ENCODE peak calls at places on chromosomes 6 and 20, in eight cellular contexts. K, M, U, I, E, H, R and B are unnamed samples. For H3K4me1 and H3K36me3, the result is how much of the 10 kb centered on the place peaks cover.

GRCh38 chr6:117309613-117310012 is 44.3 kb downstream of the VGLL2 start:
- DNase-seq in M (no peak), I (no peak), H (no peak), U (no peak), K (no peak), E (no peak), R (no peak), B (no peak)

GRCh38 chr6:130018292-130018829 is at the start of gene L3MBTL3:
- DNase-seq in R (peak), U (peak), E (peak), K (peak), M (peak), H (peak), I (peak), B (peak)

GRCh38 chr20:24547967-24548366 is 78.5 kb downstream of the SYNDIG1 start:
- DNase-seq in H (no peak), I (no peak), K (no peak), R (no peak), E (no peak), U (no peak), M (no peak), B (no peak)

GRCh38 chr20:51758978-51759544 is 9.1 kb downstream of the ATP9A start:
- DNase-seq in R (no peak), K (no peak), E (no peak), H (no peak), M (no peak), I (no peak), U (peak), B (no peak)

GRCh38 chr6:16729183-16729696 is 32.0 kb downstream of the ATXN1 start:
- DNase-seq in K (no peak), U (no peak), E (no peak), R (peak), H (no peak), M (peak), I (no peak), B (no peak)

GRCh38 chr20:610130-611046 is at the start of gene TCF15:
- DNase-seq in K (no peak), H (no peak), M (no peak), I (no peak), U (no peak), E (peak), R (no peak), B (no peak)

GRCh38 chr6:108627692-108628565 is 67.2 kb downstream of the FOXO3 start:
- DNase-seq in R (peak), E (no peak), M (peak), U (no peak), K (no peak), H (no peak), I (no peak), B (no peak)

GRCh38 chr6:112636650-112637260 is 289.6 kb downstream of the RFPL4B start:
- DNase-seq in I (no peak), K (no peak), M (peak), R (peak), H (no peak), U (no peak), E (no peak), B (no peak)

GRCh38 chr6:34056301-34056700 is 89.6 kb downstream of the GRM4 start:
- DNase-seq in I (peak), R (no peak), K (peak), M (peak), U (peak), E (peak), H (peak), B (no peak)

GRCh38 chr6:144141470-144141869 is 8.8 kb upstream of the STX11 start:
- DNase-seq in H (no peak), K (no peak), R (no peak), E (no peak), M (no peak), I (no peak), U (no peak), B (no peak)

GRCh38 chr20:57783956-57784837 is 74.4 kb upstream of the PMEPA1 start:
- DNase-seq in K (no peak), E (no peak), M (no peak), I (no peak), R (no peak), H (no peak), U (no peak), B (peak)

GRCh38 chr20:24160563-24161355 is 172.2 kb upstream of the GGTLC1 start:
- DNase-seq in U (peak), H (peak), R (peak), K (no peak), M (peak), I (peak), E (no peak), B (no peak)

GRCh38 chr20:64222851-64223525 is 32.6 kb upstream of the PCMTD2 start:
- DNase-seq in H (no peak), U (no peak), K (peak), E (no peak), I (no peak), M (no peak), R (peak), B (no peak)

GRCh38 chr20:57661201-57662027 is 41.2 kb upstream of the ZBP1 start:
- DNase-seq in R (no peak), K (peak), H (peak), U (no peak), I (no peak), E (peak), M (no peak), B (peak)

GRCh38 chr6:116057766-116058165 is 2.9 kb downstream of the FRK start:
- DNase-seq in H (no peak), K (no peak), I (no peak), U (no peak), R (no peak), M (no peak), E (no peak), B (no peak)

GRCh38 chr20:3865152-3865886 is 18.7 kb downstream of the MAVS start:
- DNase-seq in M (no peak), E (no peak), H (no peak), K (no peak), R (no peak), U (no peak), I (no peak), B (no peak)

GRCh38 chr20:50283370-50283769 is 92.7 kb downstream of the CEBPB start:
- DNase-seq in M (no peak), R (no peak), I (no peak), H (no peak), E (no peak), U (no peak), K (peak), B (no peak)

GRCh38 chr20:59144179-59144830 is 19.3 kb upstream of the ZNF831 start:
- DNase-seq in R (no peak), U (no peak), H (no peak), M (no peak), I (no peak), K (no peak), E (no peak), B (no peak)

GRCh38 chr20:63686492-63687321 is 9.7 kb upstream of the TNFRSF6B start:
- DNase-seq in U (no peak), H (peak), E (peak), I (no peak), R (peak), M (peak), K (peak), B (peak)

GRCh38 chr20:34111057-34111711 is 859 bp downstream of the EIF2S2 start:
- DNase-seq in M (peak), E (no peak), R (peak), U (no peak), H (peak), K (no peak), I (peak), B (no peak)

GRCh38 chr6:14224359-14225103 is 107.0 kb downstream of the CD83 start:
- DNase-seq in R (no peak), U (no peak), H (no peak), K (no peak), I (no peak), E (no peak), M (no peak), B (no peak)

GRCh38 chr6:100171533-100172321 is 177.7 kb upstream of the MCHR2 start:
- DNase-seq in M (no peak), H (no peak), E (no peak), K (no peak), I (no peak), U (no peak), R (peak), B (no peak)

GRCh38 chr6:4727671-4728435 is 48.4 kb upstream of the CDYL start:
- DNase-seq in H (peak), U (no peak), K (no peak), R (peak), E (no peak), M (no peak), I (peak), B (no peak)

GRCh38 chr20:6502999-6503398 is 264.5 kb upstream of the BMP2 start:
- DNase-seq in H (no peak), K (no peak), U (no peak), E (no peak), I (no peak), M (no peak), R (no peak), B (no peak)

GRCh38 chr6:79030023-79030422 is 48.0 kb downstream of the PHIP start:
- DNase-seq in E (no peak), K (no peak), M (no peak), U (no peak), H (no peak), I (no peak), R (no peak), B (no peak)

GRCh38 chr6:45483501-45483900 is 105.8 kb upstream of the SUPT3H start:
- DNase-seq in E (no peak), R (peak), K (no peak), I (no peak), U (no peak), M (peak), H (no peak), B (no peak)

GRCh38 chr6:121157913-121158312 is 176.4 kb downstream of the TBC1D32 start:
- DNase-seq in E (no peak), R (peak), I (no peak), M (peak), H (no peak), K (no peak), U (no peak), B (no peak)

GRCh38 chr20:219290-220115 is 7.6 kb upstream of the DEFB129 start:
- DNase-seq in R (no peak), E (no peak), M (peak), U (no peak), I (no peak), K (no peak), H (no peak), B (no peak)

GRCh38 chr6:21996425-21997207 is 300.2 kb downstream of the PRL start:
- DNase-seq in E (no peak), H (no peak), R (peak), U (no peak), K (no peak), M (no peak), I (no peak), B (no peak)

GRCh38 chr6:1872649-1873131 is 263.0 kb downstream of the FOXC1 start:
- DNase-seq in R (peak), M (peak), E (no peak), U (no peak), I (no peak), K (no peak), H (no peak), B (no peak)

GRCh38 chr6:35064508-35065440 is 76.4 kb downstream of the TCP11 start:
- DNase-seq in U (no peak), R (no peak), I (no peak), K (no peak), E (no peak), H (no peak), M (no peak), B (no peak)

GRCh38 chr20:23668477-23668951 is 20.3 kb downstream of the CST4 start:
- DNase-seq in K (no peak), H (peak), R (peak), M (peak), U (peak), I (peak), E (no peak), B (no peak)

GRCh38 chr6:163711615-163712568 is 297.4 kb downstream of the QKI start:
- DNase-seq in U (no peak), I (no peak), E (peak), R (no peak), K (no peak), M (no peak), H (peak), B (peak)

GRCh38 chr20:52824494-52825216 is 147.5 kb upstream of the TSHZ2 start:
- DNase-seq in R (no peak), H (no peak), M (no peak), U (no peak), E (no peak), I (peak), K (no peak), B (no peak)

GRCh38 chr6:14658909-14659561 is 541.5 kb downstream of the CD83 start:
- DNase-seq in M (peak), E (no peak), K (no peak), H (no peak), I (no peak), R (no peak), U (no peak), B (no peak)

GRCh38 chr20:38714308-38714707 is 10.0 kb upstream of the SLC32A1 start:
- DNase-seq in M (no peak), H (no peak), I (no peak), R (no peak), E (no peak), U (no peak), K (no peak), B (no peak)

GRCh38 chr6:135250751-135251356 is 69.7 kb downstream of the MYB start:
- DNase-seq in U (no peak), M (no peak), H (peak), I (no peak), E (no peak), R (no peak), K (no peak), B (no peak)

GRCh38 chr20:12575352-12576095 is 433.2 kb upstream of the SPTLC3 start:
- DNase-seq in U (peak), H (peak), I (no peak), M (no peak), E (peak), R (no peak), K (no peak), B (no peak)

GRCh38 chr6:157763129-157763893 is 59.7 kb upstream of the SNX9 start:
- DNase-seq in U (peak), H (peak), E (no peak), R (peak), M (peak), K (peak), I (peak), B (peak)

GRCh38 chr6:157761331-157761921 is 61.6 kb upstream of the SNX9 start:
- DNase-seq in M (peak), E (no peak), U (no peak), R (peak), K (no peak), H (no peak), I (no peak), B (no peak)

GRCh38 chr6:157761926-157762325 is 61.1 kb upstream of the SNX9 start:
- DNase-seq in E (no peak), K (no peak), I (no peak), H (no peak), M (no peak), R (no peak), U (no peak), B (no peak)

GRCh38 chr6:157763894-157764345 is 59.1 kb upstream of the SNX9 start:
- DNase-seq in U (no peak), I (peak), H (no peak), R (no peak), K (no peak), E (no peak), M (no peak), B (no peak)

DNA sequence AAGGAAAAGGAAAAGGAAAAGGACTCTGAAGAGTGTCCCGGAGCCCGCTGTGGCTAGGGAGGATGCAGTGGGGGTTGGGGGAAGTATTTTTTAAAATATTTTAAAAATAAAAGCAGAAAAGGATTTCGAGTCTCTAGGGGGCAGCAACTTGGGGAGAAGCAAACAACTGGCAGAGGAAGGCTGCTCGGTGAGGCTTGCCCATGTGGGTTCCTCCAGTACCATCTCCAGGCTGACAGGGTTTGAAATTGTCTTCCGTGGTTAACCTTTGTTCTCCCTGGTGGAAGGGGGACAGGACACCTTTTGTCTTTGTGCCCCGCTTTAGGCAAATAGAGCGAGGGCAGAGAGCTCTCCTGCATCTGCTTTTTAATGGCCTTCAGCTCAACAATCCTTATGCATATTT is 60.4 kb upstream of the SNX9 start:
- DNase-seq in R (no peak), I (no peak), E (no peak), H (no peak), K (no peak), M (no peak), U (no peak), B (no peak)
- TF ChIP-seq CTCF in R (no peak), I (no peak), E (peak), H (no peak), K (no peak), M (peak), U (no peak), B (no peak)

DNA sequence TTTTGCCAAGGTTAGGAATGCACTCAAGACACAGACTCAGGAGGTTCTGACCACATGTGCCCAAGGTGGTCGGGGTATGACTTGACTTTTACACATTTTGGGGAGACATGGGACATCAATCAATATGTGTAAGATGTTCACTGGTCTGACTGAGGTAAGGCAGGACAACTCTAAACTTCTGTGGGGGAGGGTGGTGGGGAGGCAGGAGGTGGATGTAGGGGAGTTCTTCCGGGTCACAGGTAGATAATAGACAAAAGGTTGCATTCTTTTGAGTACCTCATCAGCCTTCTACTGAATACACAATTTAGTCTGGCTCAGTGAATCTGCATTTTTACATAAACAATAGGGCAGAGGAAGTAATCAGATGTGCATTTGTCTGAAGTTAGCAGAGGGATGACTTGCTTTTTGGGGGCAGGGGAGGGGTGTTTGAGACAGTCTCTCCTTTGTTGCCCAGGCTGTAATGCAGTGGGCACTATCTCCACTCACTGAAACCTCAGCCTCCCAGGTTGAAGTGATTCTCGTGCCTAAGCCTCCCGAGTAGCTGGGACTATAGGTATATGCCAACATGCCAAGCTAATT is 10.9 kb downstream of the ECHDC1 start:
- DNase-seq in M (no peak), K (no peak), E (no peak), U (no peak), I (no peak), H (no peak), R (no peak), B (no peak)
- H3K4me1 ChIP-seq in M (under half), K (under half), E (under half), U (under half), I (under half), H (under half), R (under half), B (under half)

DNA sequence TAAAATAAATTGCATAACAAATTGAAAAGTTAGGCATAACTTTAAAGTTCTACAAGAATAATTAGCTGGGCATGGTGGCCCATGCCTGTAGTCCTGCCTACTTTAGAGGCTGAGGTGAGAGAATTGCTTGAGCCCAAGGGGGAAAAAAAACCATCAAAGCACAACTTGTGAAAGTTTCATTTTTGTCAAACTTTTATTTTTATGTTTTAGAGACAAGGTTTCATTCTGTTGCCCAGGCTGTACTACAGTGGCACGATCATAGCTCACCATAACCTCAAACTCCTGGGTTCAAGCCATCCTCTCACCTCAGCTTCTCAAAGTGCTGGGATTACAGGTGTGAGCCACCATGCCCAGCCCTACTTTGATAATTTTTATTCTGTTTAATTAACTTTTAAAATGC is 14.2 kb downstream of the KATNA1 start:
- DNase-seq in K (no peak), H (no peak), U (no peak), M (no peak), R (no peak), E (no peak), I (no peak), B (no peak)
- H3K36me3 ChIP-seq in K (under half), H (under half), U (under half), M (under half), R (under half), E (half or more), I (under half), B (under half)

GRCh38 chr20:48421547-48421946 is 406.3 kb downstream of the PREX1 start:
- DNase-seq in K (no peak), I (peak), R (no peak), U (no peak), H (no peak), M (no peak), E (no peak), B (no peak)
- TF ChIP-seq CTCF in K (no peak), I (peak), R (no peak), U (no peak), H (no peak), M (no peak), E (no peak), B (no peak)

GRCh38 chr6:52300489-52300931 is 16.0 kb upstream of the MCM3 start:
- DNase-seq in K (no peak), M (no peak), U (no peak), I (no peak), H (no peak), E (no peak), R (no peak), B (no peak)

GRCh38 chr6:52305385-52305784 is 20.8 kb upstream of the MCM3 start:
- DNase-seq in I (no peak), E (no peak), M (no peak), H (no peak), U (no peak), K (no peak), R (no peak), B (no peak)

GRCh38 chr6:52301326-52301725 is 16.8 kb upstream of the MCM3 start:
- DNase-seq in M (no peak), K (no peak), E (no peak), U (no peak), R (no peak), I (no peak), H (no peak), B (no peak)

GRCh38 chr6:52304917-52305316 is 20.4 kb upstream of the MCM3 start:
- DNase-seq in E (no peak), U (no peak), M (peak), K (no peak), R (peak), H (no peak), I (peak), B (no peak)

DNA sequence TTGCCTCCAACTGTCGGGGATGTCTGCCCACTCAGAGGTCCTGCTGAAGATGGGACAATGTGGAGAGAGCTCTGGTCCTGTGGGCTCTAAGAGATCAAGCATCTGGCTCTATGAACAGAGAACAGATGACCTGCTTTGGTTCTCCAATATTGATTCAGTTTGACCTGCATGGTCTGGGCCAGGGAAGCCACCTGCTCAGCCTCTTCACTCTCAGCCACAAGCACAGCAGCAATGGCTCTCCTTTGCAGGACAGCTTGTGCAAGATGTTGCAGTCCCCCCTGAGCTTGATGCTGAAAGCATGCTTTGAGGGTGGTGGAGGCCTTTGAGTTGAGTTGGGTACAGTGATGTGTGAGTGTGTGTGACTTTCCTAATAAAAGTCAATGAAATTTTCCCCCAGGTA is 18.6 kb upstream of the MCM3 start:
- DNase-seq in H (no peak), R (no peak), I (no peak), U (no peak), E (no peak), M (no peak), K (no peak), B (no peak)
- H3K4me1 ChIP-seq in H (under half), R (under half), I (under half), U (under half), E (under half), M (under half), K (under half), B (under half)

GRCh38 chr6:161152904-161153662 is 120.8 kb downstream of the AGPAT4 start:
- DNase-seq in R (no peak), K (peak), U (no peak), M (no peak), E (no peak), H (no peak), I (no peak), B (no peak)

GRCh38 chr6:161151059-161151645 is 122.7 kb downstream of the AGPAT4 start:
- DNase-seq in I (no peak), U (no peak), K (peak), R (no peak), H (no peak), M (no peak), E (no peak), B (no peak)

GRCh38 chr6:161151660-161152526 is 122.0 kb downstream of the AGPAT4 start:
- DNase-seq in M (no peak), K (peak), I (no peak), H (no peak), U (no peak), R (no peak), E (no peak), B (no peak)

GRCh38 chr6:161153725-161154124 is 120.1 kb downstream of the AGPAT4 start:
- DNase-seq in I (no peak), H (no peak), M (no peak), E (no peak), K (no peak), U (no peak), R (no peak), B (no peak)

GRCh38 chr6:161152527-161152862 is 121.4 kb downstream of the AGPAT4 start:
- DNase-seq in E (no peak), U (no peak), I (no peak), H (no peak), M (no peak), R (no peak), K (peak), B (no peak)
- H3K36me3 ChIP-seq in E (under half), U (under half), I (under half), H (under half), M (under half), R (under half), K (under half), B (under half)